ENCODE peak calls at places on chromosomes 7 and 10, in nine cellular contexts. Q, K, H, M, T, B, Y, C and O are unnamed samples.

GRCh38 chr7:114026486-114027089 is 107.8 kb upstream of the PPP1R3A start:
- DNase-seq in T (no peak), Y (peak), B (no peak), H (peak), M (peak), C (peak), K (no peak), Q (no peak), O (no peak)

GRCh38 chr10:73096041-73096451 is 620 bp downstream of the P4HA1 start:
- DNase-seq in K (peak), T (peak), C (no peak), B (peak), M (peak), Y (peak), H (no peak), Q (peak), O (peak)

GRCh38 chr7:72099784-72100183 is 312.4 kb downstream of the CALN1 start:
- DNase-seq in M (no peak), B (no peak), H (no peak), C (no peak), K (no peak), T (no peak), Y (no peak), Q (no peak), O (no peak)

GRCh38 chr10:18689498-18689897 is 30.3 kb downstream of the ARL5B start:
- DNase-seq in K (no peak), Y (peak), C (no peak), B (no peak), Q (no peak), M (no peak), T (no peak), H (peak), O (no peak)

GRCh38 chr7:120924837-120925236 is 25.7 kb upstream of the ING3 start:
- DNase-seq in T (no peak), Y (no peak), B (no peak), C (no peak), M (no peak), Q (no peak), K (no peak), H (no peak), O (no peak)

GRCh38 chr7:101882595-101883564 is 65.5 kb downstream of the CUX1 start:
- DNase-seq in T (no peak), M (peak), K (peak), C (no peak), B (peak), H (peak), Y (peak), Q (no peak), O (peak)

GRCh38 chr10:69453759-69454158 is 2.5 kb downstream of the TSPAN15 start:
- DNase-seq in K (no peak), C (no peak), B (no peak), M (no peak), Y (no peak), T (no peak), H (no peak), Q (no peak), O (no peak)

GRCh38 chr10:79422178-79422892 is 23.1 kb downstream of the ZCCHC24 start:
- DNase-seq in Q (no peak), B (peak), H (no peak), K (no peak), C (no peak), T (no peak), Y (no peak), M (no peak), O (no peak)

GRCh38 chr10:113550365-113550764 is 2.5 kb upstream of the HABP2 start:
- DNase-seq in C (no peak), T (no peak), Y (no peak), B (no peak), H (no peak), K (no peak), M (no peak), Q (no peak), O (no peak)

GRCh38 chr7:41881313-41882130 is 178.6 kb upstream of the INHBA start:
- DNase-seq in Y (no peak), H (no peak), Q (peak), B (no peak), C (no peak), T (peak), M (no peak), K (peak), O (peak)

GRCh38 chr7:43585521-43585920 is 2.6 kb downstream of the STK17A start:
- DNase-seq in Q (no peak), C (no peak), Y (no peak), M (no peak), B (no peak), H (no peak), K (no peak), T (no peak), O (no peak)

GRCh38 chr7:101362334-101363195 is at the start of gene COL26A1:
- DNase-seq in M (peak), Q (no peak), C (peak), Y (peak), K (no peak), H (no peak), T (peak), B (peak), O (peak)

GRCh38 chr7:151081170-151082101 is 827 bp upstream of the FASTK start:
- DNase-seq in C (no peak), T (no peak), K (no peak), M (no peak), B (no peak), H (peak), Q (no peak), Y (peak), O (peak)

GRCh38 chr7:101308245-101309085 is 13.1 kb downstream of the IFT22 start:
- DNase-seq in M (peak), C (no peak), Q (no peak), T (peak), K (no peak), Y (peak), H (no peak), B (no peak), O (peak)

GRCh38 chr10:96613565-96613964 is 26.8 kb upstream of the TM9SF3 start:
- DNase-seq in K (no peak), Y (no peak), H (no peak), B (no peak), M (no peak), C (no peak), Q (no peak), T (no peak), O (no peak)

GRCh38 chr10:110103921-110104461 is 96.2 kb downstream of the ADD3 start:
- DNase-seq in C (no peak), H (no peak), Q (no peak), T (no peak), B (no peak), Y (no peak), M (no peak), K (no peak), O (no peak)